ENCODE peak calls at places on chromosomes 4 and X, in four cellular contexts. P is neural progenitor cell, R is OCI-LY7, V is mucosa of descending colon. F is an unnamed sample.

GRCh38 chrX:135438734-135439043 is 16.9 kb downstream of the SMIM10L2A start:
- DNase-seq in V (no peak), P (no peak), R (no peak), F (no peak)

GRCh38 chr4:124179521-124180186 is 532.9 kb downstream of the ANKRD50 start:
- DNase-seq in V (no peak), P (no peak), R (no peak), F (no peak)

GRCh38 chr4:85951-86350 is 32.8 kb downstream of the ZNF595 start:
- DNase-seq in P (no peak), R (no peak), V (no peak), F (no peak)

GRCh38 chr4:5192271-5192670 is 141.0 kb downstream of the STK32B start:
- DNase-seq in R (no peak), V (no peak), P (no peak), F (no peak)

GRCh38 chr4:123244233-123244632 is 152.4 kb upstream of the SPRY1 start:
- DNase-seq in P (peak; percentile 10), R (peak; percentile 43), V (no peak), F (peak; percentile 88)

GRCh38 chrX:152993933-152994332 is at the start of gene PNMA5:
- DNase-seq in P (no peak), V (no peak), R (no peak), F (no peak)

GRCh38 chr4:74770511-74770910 is 23.8 kb downstream of the BTC start:
- DNase-seq in R (no peak), V (no peak), P (no peak), F (no peak)

GRCh38 chrX:14354541-14354940 is 174.8 kb upstream of the GLRA2 start:
- DNase-seq in R (no peak), V (no peak), P (no peak), F (no peak)

GRCh38 chrX:153926863-153927685 is 1.0 kb upstream of the ARHGAP4 start:
- DNase-seq in V (peak; percentile 87), P (peak; percentile 31), R (peak; percentile 91), F (no peak)

GRCh38 chrX:39859991-39860861 is 237.5 kb downstream of the BCOR start:
- DNase-seq in R (peak; percentile 78), V (peak; percentile 60), P (peak; percentile 70), F (peak; percentile 61)

GRCh38 chr4:100828364-100828763 is 310.5 kb upstream of the EMCN start:
- DNase-seq in R (no peak), V (no peak), P (no peak), F (no peak)

GRCh38 chr4:1056671-1057402 is 45.4 kb downstream of the FGFRL1 start:
- DNase-seq in R (no peak), P (no peak), V (no peak), F (no peak)

GRCh38 chr4:113978561-113979156 is 788 bp downstream of the ARSJ start:
- DNase-seq in R (no peak), V (peak; percentile 50), P (peak; percentile 15), F (no peak)

GRCh38 chr4:87097075-87097474 is 123.3 kb downstream of the KLHL8 start:
- DNase-seq in P (peak; percentile 26), V (no peak), R (no peak), F (no peak)

GRCh38 chrX:38142598-38142997 is 78.1 kb downstream of the SRPX start:
- DNase-seq in R (no peak), V (no peak), P (no peak), F (no peak)

GRCh38 chr4:109861941-109862340 is 14.0 kb downstream of the LRIT3 start:
- DNase-seq in R (no peak), V (no peak), P (no peak), F (no peak)

GRCh38 chr4:41339812-41340809 is 83.4 kb downstream of the UCHL1 start:
- DNase-seq in P (peak; percentile 60), R (no peak), V (no peak), F (no peak)

GRCh38 chrX:18617351-18617750 is 54.6 kb downstream of the RS1 start:
- DNase-seq in R (no peak), P (peak; percentile 6), V (no peak), F (no peak)

GRCh38 chr4:48944659-48945290 is 38.2 kb upstream of the OCIAD2 start:
- DNase-seq in P (peak; percentile 48), V (no peak), R (peak; percentile 37), F (no peak)

GRCh38 chr4:46667790-46668189 is 241.3 kb downstream of the COX7B2 start:
- DNase-seq in R (no peak), P (no peak), V (no peak), F (no peak)

GRCh38 chrX:148865237-148865636 is 364.8 kb downstream of the AFF2 start:
- DNase-seq in V (no peak), P (peak; percentile 71), R (peak; percentile 11), F (no peak)

GRCh38 chr4:137651128-137651527 is 118.8 kb upstream of the PCDH18 start:
- DNase-seq in P (no peak), V (no peak), R (no peak), F (no peak)

GRCh38 chrX:82813671-82814078 is 694.4 kb upstream of the POU3F4 start:
- DNase-seq in P (no peak), R (no peak), V (no peak), F (no peak)

GRCh38 chrX:66680451-66680850 is 41.6 kb upstream of the EDA2R start:
- DNase-seq in V (no peak), R (no peak), P (no peak), F (no peak)

GRCh38 chr4:125541836-125542235 is 227.1 kb downstream of the FAT4 start:
- DNase-seq in P (no peak), R (no peak), V (no peak), F (no peak)

GRCh38 chr4:72525938-72526337 is 43.1 kb downstream of the ADAMTS3 start:
- DNase-seq in P (no peak), V (no peak), R (no peak), F (no peak)

GRCh38 chr4:150828159-150828558 is 186.9 kb downstream of the LRBA start:
- DNase-seq in R (no peak), P (no peak), V (no peak), F (no peak)

GRCh38 chrX:40700640-40701342 is 34.6 kb downstream of the MED14 start:
- DNase-seq in R (no peak), P (no peak), V (no peak), F (no peak)

GRCh38 chrX:12292996-12293765 is 154.9 kb downstream of the FRMPD4 start:
- DNase-seq in P (no peak), R (no peak), V (no peak), F (no peak)

GRCh38 chr4:87353592-87353991 is 30.9 kb upstream of the HSD17B13 start:
- DNase-seq in R (peak; percentile 50), V (no peak), P (peak; percentile 69), F (no peak)

DNA sequence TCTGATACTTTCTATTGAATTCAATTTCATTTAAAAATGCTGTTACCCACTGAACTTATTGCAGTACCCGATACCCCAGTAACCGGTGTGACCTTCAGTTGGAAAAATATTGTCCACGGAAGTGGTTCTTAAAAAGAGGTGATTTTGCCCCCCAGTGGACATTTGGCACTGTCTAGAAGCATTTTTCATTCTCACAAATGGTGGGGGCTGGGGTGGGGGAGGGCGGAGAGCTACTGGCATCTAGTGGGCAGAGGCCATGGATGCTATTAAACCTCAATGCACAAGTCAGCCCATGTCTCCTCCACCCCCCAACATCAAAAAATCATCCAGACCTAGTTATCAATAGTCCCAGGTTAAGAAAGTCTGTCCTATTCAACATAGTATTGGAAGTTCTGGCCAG is 19.6 kb upstream of the CHM start:
- DNase-seq in P (no peak), R (no peak), V (no peak), F (no peak)
- TF ChIP-seq CTCF in P (no peak), R (no peak), V (no peak), F (no peak)

GRCh38 chr4:7045553-7045952 is 2.4 kb downstream of the TADA2B start:
- DNase-seq in R (no peak), V (no peak), P (no peak), F (no peak)
- H3K4me3 ChIP-seq in R (peak overlapping the region; percentile 99), V (no peak overlapping the region), P (no peak overlapping the region), F (no peak overlapping the region)

GRCh38 chrX:107718156-107718621 is 57.4 kb downstream of the TSC22D3 start:
- DNase-seq in R (peak; percentile 76), V (no peak), P (peak; percentile 82), F (peak; percentile 90)
- TF ChIP-seq CTCF in R (peak; percentile 80), V (peak; percentile 21), P (peak; percentile 83), F (peak; percentile 91)

GRCh38 chrX:55056820-55057690 is 17.8 kb upstream of the PAGE2B start:
- DNase-seq in P (no peak), V (no peak), R (no peak), F (no peak)
- H3K4me3 ChIP-seq in P (no peak overlapping the region), V (no peak overlapping the region), R (no peak overlapping the region), F (no peak overlapping the region)

GRCh38 chr4:143199503-143199902 is 14.8 kb downstream of the USP38 start:
- DNase-seq in R (no peak), P (no peak), V (no peak), F (no peak)

GRCh38 chr4:143207555-143207954 is 22.8 kb downstream of the USP38 start:
- DNase-seq in P (no peak), R (peak; percentile 29), V (no peak), F (no peak)

GRCh38 chr4:143203577-143203976 is 18.9 kb downstream of the USP38 start:
- DNase-seq in R (no peak), V (no peak), P (no peak), F (no peak)

DNA sequence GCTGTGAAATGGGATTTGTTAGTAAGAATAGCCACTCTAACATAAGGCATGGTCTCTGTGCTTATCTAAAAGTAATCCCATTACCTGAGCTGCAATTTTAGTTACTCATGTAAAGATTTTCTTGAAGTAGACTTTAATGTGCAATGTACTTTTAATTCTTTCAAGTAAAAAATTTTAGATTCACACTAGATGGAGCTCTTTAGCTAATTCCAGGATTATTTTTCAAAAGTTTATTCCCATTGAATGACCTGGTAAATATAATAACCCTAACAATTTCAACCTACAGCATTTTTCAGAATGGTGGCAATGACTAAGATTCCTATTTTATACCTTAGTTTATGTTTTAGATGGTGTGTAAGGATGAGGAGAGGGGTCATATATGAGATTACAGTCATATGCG is 18.1 kb downstream of the USP38 start:
- DNase-seq in R (no peak), P (no peak), V (no peak), F (no peak)
- TF ChIP-seq CTCF in R (peak; percentile 80), P (peak; percentile 28), V (no peak), F (peak; percentile 56)

DNA sequence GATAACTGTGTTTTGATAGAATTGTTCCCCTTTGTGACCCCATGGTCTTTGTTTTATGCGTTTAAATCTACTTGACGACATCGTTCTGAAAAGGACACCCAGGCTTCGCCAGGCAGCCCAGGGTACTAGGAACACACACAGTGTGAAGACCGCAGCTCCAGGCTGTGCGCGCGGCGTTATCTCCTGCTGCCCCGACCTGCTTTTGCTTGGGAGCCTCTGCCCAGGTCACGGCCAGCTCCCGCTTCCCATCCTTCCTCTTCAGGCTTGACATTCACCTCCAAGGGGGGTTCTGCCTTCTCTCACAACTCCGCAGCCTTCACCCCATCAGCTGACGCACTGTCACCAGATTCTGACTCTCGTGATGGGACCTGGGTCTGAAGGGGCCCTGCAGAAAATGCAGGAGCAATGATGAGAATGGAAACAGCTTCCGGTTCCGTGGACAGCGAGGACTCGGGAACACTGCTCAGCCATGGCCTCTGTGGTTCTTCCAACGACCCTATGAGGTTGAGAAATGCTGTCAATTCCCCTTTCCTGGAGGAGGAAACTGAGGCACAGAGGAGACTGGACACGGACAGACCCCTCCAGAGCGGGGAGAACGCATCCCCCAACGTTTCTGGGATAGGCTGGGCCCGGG is 536 bp upstream of the HTRA3 start:
- DNase-seq in V (no peak), P (no peak), R (no peak), F (no peak)
- H3K4me3 ChIP-seq in V (no peak overlapping the region), P (peak overlapping the region; percentile 44), R (no peak overlapping the region), F (no peak overlapping the region)

F was measured in right atrium auricular region.